ENCODE peak calls at places on chromosomes 7 and 10, in nine cellular contexts. One of them, this sample, is unnamed.

GRCh38 chr10:132264306-132264950 is 43.3 kb downstream of the STK32C start:
- DNase-seq in GM12892: no peak
- DNase-seq in K562: no peak
- DNase-seq in transverse colon: no peak
- DNase-seq in stomach: no peak
- DNase-seq in erythroblast: no peak
- DNase-seq in heart left ventricle: peak
- DNase-seq in adrenal gland: no peak
- DNase-seq in tibial nerve: no peak
- DNase-seq in this sample: no peak

GRCh38 chr10:108434818-108435217 is 1270.3 kb upstream of the SORCS1 start:
- DNase-seq in GM12892: no peak
- DNase-seq in K562: no peak
- DNase-seq in transverse colon: no peak
- DNase-seq in stomach: no peak
- DNase-seq in erythroblast: peak
- DNase-seq in heart left ventricle: no peak
- DNase-seq in adrenal gland: no peak
- DNase-seq in tibial nerve: no peak
- DNase-seq in this sample: no peak

GRCh38 chr10:31602541-31603244 is 283.7 kb downstream of the ZEB1 start:
- DNase-seq in GM12892: no peak
- DNase-seq in K562: no peak
- DNase-seq in transverse colon: peak
- DNase-seq in stomach: peak
- DNase-seq in erythroblast: peak
- DNase-seq in heart left ventricle: peak
- DNase-seq in adrenal gland: peak
- DNase-seq in tibial nerve: peak
- DNase-seq in this sample: no peak

GRCh38 chr10:51950371-51950995 is 251.1 kb upstream of the CSTF2T start:
- DNase-seq in GM12892: no peak
- DNase-seq in K562: no peak
- DNase-seq in transverse colon: no peak
- DNase-seq in stomach: no peak
- DNase-seq in erythroblast: no peak
- DNase-seq in heart left ventricle: peak
- DNase-seq in adrenal gland: no peak
- DNase-seq in tibial nerve: no peak
- DNase-seq in this sample: no peak

GRCh38 chr7:100167912-100168323 is 499 bp downstream of the GAL3ST4 start:
- DNase-seq in GM12892: no peak
- DNase-seq in K562: peak
- DNase-seq in transverse colon: peak
- DNase-seq in stomach: no peak
- DNase-seq in erythroblast: peak
- DNase-seq in heart left ventricle: peak
- DNase-seq in adrenal gland: no peak
- DNase-seq in tibial nerve: no peak
- DNase-seq in this sample: no peak

GRCh38 chr7:47586925-47587324 is 5.0 kb upstream of the TNS3 start:
- DNase-seq in GM12892: no peak
- DNase-seq in K562: no peak
- DNase-seq in transverse colon: no peak
- DNase-seq in stomach: no peak
- DNase-seq in erythroblast: no peak
- DNase-seq in heart left ventricle: no peak
- DNase-seq in adrenal gland: no peak
- DNase-seq in tibial nerve: no peak
- DNase-seq in this sample: no peak

GRCh38 chr10:1465421-1465902 is 271.9 kb downstream of the ADARB2 start:
- DNase-seq in GM12892: peak
- DNase-seq in K562: no peak
- DNase-seq in transverse colon: no peak
- DNase-seq in stomach: no peak
- DNase-seq in erythroblast: no peak
- DNase-seq in heart left ventricle: no peak
- DNase-seq in adrenal gland: no peak
- DNase-seq in tibial nerve: no peak
- DNase-seq in this sample: no peak

GRCh38 chr10:100115011-100115770 is 33.5 kb upstream of the CPN1 start:
- DNase-seq in GM12892: no peak
- DNase-seq in K562: no peak
- DNase-seq in transverse colon: no peak
- DNase-seq in stomach: no peak
- DNase-seq in erythroblast: no peak
- DNase-seq in heart left ventricle: no peak
- DNase-seq in adrenal gland: no peak
- DNase-seq in tibial nerve: no peak
- DNase-seq in this sample: no peak

GRCh38 chr7:39042706-39043105 is 65.0 kb downstream of the POU6F2 start:
- DNase-seq in GM12892: no peak
- DNase-seq in K562: no peak
- DNase-seq in transverse colon: no peak
- DNase-seq in stomach: no peak
- DNase-seq in erythroblast: no peak
- DNase-seq in heart left ventricle: no peak
- DNase-seq in adrenal gland: no peak
- DNase-seq in tibial nerve: no peak
- DNase-seq in this sample: no peak

GRCh38 chr7:73509463-73509862 is 12.6 kb downstream of the BAZ1B start:
- DNase-seq in GM12892: no peak
- DNase-seq in K562: no peak
- DNase-seq in transverse colon: no peak
- DNase-seq in stomach: no peak
- DNase-seq in erythroblast: no peak
- DNase-seq in heart left ventricle: no peak
- DNase-seq in adrenal gland: no peak
- DNase-seq in tibial nerve: no peak
- DNase-seq in this sample: no peak

GRCh38 chr7:7103343-7104313 is 78.7 kb upstream of the C1GALT1 start:
- DNase-seq in GM12892: peak
- DNase-seq in K562: peak
- DNase-seq in transverse colon: no peak
- DNase-seq in stomach: no peak
- DNase-seq in erythroblast: peak
- DNase-seq in heart left ventricle: no peak
- DNase-seq in adrenal gland: no peak
- DNase-seq in tibial nerve: no peak
- DNase-seq in this sample: peak

GRCh38 chr7:68752485-68752884 is 845.8 kb upstream of the AUTS2 start:
- DNase-seq in GM12892: no peak
- DNase-seq in K562: no peak
- DNase-seq in transverse colon: no peak
- DNase-seq in stomach: no peak
- DNase-seq in erythroblast: no peak
- DNase-seq in heart left ventricle: peak
- DNase-seq in adrenal gland: no peak
- DNase-seq in tibial nerve: peak
- DNase-seq in this sample: no peak
- TF ChIP-seq POLR2A in GM12892: no peak
- TF ChIP-seq POLR2A in K562: no peak
- TF ChIP-seq POLR2A in transverse colon: no peak
- TF ChIP-seq POLR2A in stomach: no peak
- TF ChIP-seq POLR2A in erythroblast: no peak
- TF ChIP-seq POLR2A in heart left ventricle: no peak
- TF ChIP-seq POLR2A in adrenal gland: no peak
- TF ChIP-seq POLR2A in tibial nerve: no peak
- TF ChIP-seq POLR2A in this sample: no peak

GRCh38 chr10:112262556-112262955 is 20.6 kb upstream of the TECTB start:
- DNase-seq in GM12892: no peak
- DNase-seq in K562: no peak
- DNase-seq in transverse colon: no peak
- DNase-seq in stomach: no peak
- DNase-seq in erythroblast: no peak
- DNase-seq in heart left ventricle: no peak
- DNase-seq in adrenal gland: no peak
- DNase-seq in tibial nerve: no peak
- DNase-seq in this sample: no peak

GRCh38 chr10:112258407-112258806 is 24.8 kb upstream of the TECTB start:
- DNase-seq in GM12892: no peak
- DNase-seq in K562: no peak
- DNase-seq in transverse colon: no peak
- DNase-seq in stomach: no peak
- DNase-seq in erythroblast: no peak
- DNase-seq in heart left ventricle: no peak
- DNase-seq in adrenal gland: no peak
- DNase-seq in tibial nerve: no peak
- DNase-seq in this sample: no peak

GRCh38 chr10:112260831-112261230 is 22.4 kb upstream of the TECTB start:
- DNase-seq in GM12892: no peak
- DNase-seq in K562: no peak
- DNase-seq in transverse colon: no peak
- DNase-seq in stomach: no peak
- DNase-seq in erythroblast: no peak
- DNase-seq in heart left ventricle: no peak
- DNase-seq in adrenal gland: no peak
- DNase-seq in tibial nerve: no peak
- DNase-seq in this sample: no peak

GRCh38 chr10:112259688-112260087 is 23.5 kb upstream of the TECTB start:
- DNase-seq in GM12892: no peak
- DNase-seq in K562: no peak
- DNase-seq in transverse colon: no peak
- DNase-seq in stomach: no peak
- DNase-seq in erythroblast: no peak
- DNase-seq in heart left ventricle: no peak
- DNase-seq in adrenal gland: no peak
- DNase-seq in tibial nerve: no peak
- DNase-seq in this sample: no peak

DNA sequence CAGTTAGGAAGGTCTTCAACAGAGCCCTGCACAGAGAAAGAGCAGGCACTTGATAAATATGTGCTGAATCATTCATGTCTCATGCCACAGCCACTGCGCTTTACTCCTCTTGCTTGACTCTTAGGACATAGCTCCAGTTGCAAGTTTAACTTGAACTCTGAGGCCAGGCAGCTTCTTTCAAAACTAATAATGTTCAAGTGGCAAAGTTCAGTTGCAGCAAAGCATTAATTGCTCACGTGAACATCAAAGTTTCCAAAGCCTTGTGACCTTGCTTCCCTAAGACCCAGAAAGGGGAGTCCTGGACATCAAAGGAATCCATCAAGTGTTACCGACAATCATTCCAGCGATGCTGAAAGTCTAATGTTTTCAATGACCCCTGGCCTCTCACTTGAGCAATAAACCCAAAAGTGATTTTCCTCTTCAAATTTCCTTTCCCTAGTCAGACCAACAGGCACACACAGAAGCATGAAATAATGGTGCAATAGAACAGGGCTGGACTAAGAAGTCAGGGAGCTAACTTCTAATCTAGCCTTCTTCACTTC is 21.8 kb upstream of the TECTB start:
- DNase-seq in GM12892: no peak
- DNase-seq in K562: no peak
- DNase-seq in transverse colon: no peak
- DNase-seq in stomach: no peak
- DNase-seq in erythroblast: peak
- DNase-seq in heart left ventricle: no peak
- DNase-seq in adrenal gland: peak
- DNase-seq in tibial nerve: peak
- DNase-seq in this sample: no peak
- TF ChIP-seq POLR2A in GM12892: no peak
- TF ChIP-seq POLR2A in K562: no peak
- TF ChIP-seq POLR2A in transverse colon: no peak
- TF ChIP-seq POLR2A in stomach: no peak
- TF ChIP-seq POLR2A in erythroblast: no peak
- TF ChIP-seq POLR2A in heart left ventricle: no peak
- TF ChIP-seq POLR2A in adrenal gland: no peak
- TF ChIP-seq POLR2A in tibial nerve: no peak
- TF ChIP-seq POLR2A in this sample: no peak

DNA sequence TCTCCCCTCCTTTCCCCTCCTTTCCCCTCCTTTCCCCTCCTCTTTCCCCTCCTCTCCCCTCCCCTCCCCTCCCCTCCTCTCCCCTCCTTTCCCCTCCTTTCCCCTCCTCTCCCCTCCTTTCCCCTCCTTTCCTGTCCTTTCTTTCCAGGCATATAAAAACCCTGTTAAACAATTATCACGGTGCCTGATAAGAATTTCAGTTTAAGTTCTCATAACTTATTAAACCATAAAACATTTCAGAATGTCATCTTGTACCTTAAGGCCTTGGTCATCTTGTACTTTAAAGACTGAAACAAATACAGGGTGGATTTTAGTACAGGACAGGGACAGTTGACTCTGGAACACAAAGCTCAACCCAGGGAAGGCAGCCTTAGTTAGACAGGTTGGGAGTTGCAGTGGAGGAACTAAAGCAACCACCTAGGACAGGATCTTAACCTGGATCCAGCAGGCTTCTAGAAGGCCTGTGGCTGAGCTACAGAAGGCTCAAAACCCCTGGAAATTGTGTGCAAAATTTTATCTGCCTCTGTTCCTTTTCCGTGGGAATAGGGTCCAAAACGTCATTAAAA is 1.2 kb downstream of the AGR3 start:
- DNase-seq in GM12892: no peak
- DNase-seq in K562: no peak
- DNase-seq in transverse colon: peak
- DNase-seq in stomach: no peak
- DNase-seq in erythroblast: no peak
- DNase-seq in heart left ventricle: no peak
- DNase-seq in adrenal gland: no peak
- DNase-seq in tibial nerve: no peak
- DNase-seq in this sample: no peak
- TF ChIP-seq POLR2A in GM12892: no peak
- TF ChIP-seq POLR2A in K562: no peak
- TF ChIP-seq POLR2A in transverse colon: peak
- TF ChIP-seq POLR2A in stomach: no peak
- TF ChIP-seq POLR2A in erythroblast: no peak
- TF ChIP-seq POLR2A in heart left ventricle: no peak
- TF ChIP-seq POLR2A in adrenal gland: no peak
- TF ChIP-seq POLR2A in tibial nerve: no peak
- TF ChIP-seq POLR2A in this sample: no peak

GRCh38 chr10:17229717-17229966 is 1.6 kb downstream of the VIM start:
- DNase-seq in GM12892: no peak
- DNase-seq in K562: no peak
- DNase-seq in transverse colon: no peak
- DNase-seq in stomach: no peak
- DNase-seq in erythroblast: no peak
- DNase-seq in heart left ventricle: no peak
- DNase-seq in adrenal gland: no peak
- DNase-seq in tibial nerve: no peak
- DNase-seq in this sample: no peak

GRCh38 chr10:17229967-17230682 is 2.1 kb downstream of the VIM start:
- DNase-seq in GM12892: peak
- DNase-seq in K562: peak
- DNase-seq in transverse colon: peak
- DNase-seq in stomach: peak
- DNase-seq in erythroblast: peak
- DNase-seq in heart left ventricle: peak
- DNase-seq in adrenal gland: peak
- DNase-seq in tibial nerve: peak
- DNase-seq in this sample: no peak

GRCh38 chr10:17228081-17229015 is at the start of gene VIM:
- DNase-seq in GM12892: peak
- DNase-seq in K562: peak
- DNase-seq in transverse colon: peak
- DNase-seq in stomach: peak
- DNase-seq in erythroblast: peak
- DNase-seq in heart left ventricle: peak
- DNase-seq in adrenal gland: peak
- DNase-seq in tibial nerve: peak
- DNase-seq in this sample: peak

GRCh38 chr10:17227367-17228080 is 517 bp upstream of the VIM start:
- DNase-seq in GM12892: peak
- DNase-seq in K562: no peak
- DNase-seq in transverse colon: no peak
- DNase-seq in stomach: no peak
- DNase-seq in erythroblast: peak
- DNase-seq in heart left ventricle: no peak
- DNase-seq in adrenal gland: no peak
- DNase-seq in tibial nerve: no peak
- DNase-seq in this sample: no peak

GRCh38 chr10:17229016-17229716 is 1.1 kb downstream of the VIM start:
- DNase-seq in GM12892: peak
- DNase-seq in K562: peak
- DNase-seq in transverse colon: peak
- DNase-seq in stomach: peak
- DNase-seq in erythroblast: peak
- DNase-seq in heart left ventricle: peak
- DNase-seq in adrenal gland: peak
- DNase-seq in tibial nerve: peak
- DNase-seq in this sample: peak
- TF ChIP-seq POLR2A in GM12892: peak
- TF ChIP-seq POLR2A in K562: peak
- TF ChIP-seq POLR2A in transverse colon: peak
- TF ChIP-seq POLR2A in stomach: no peak
- TF ChIP-seq POLR2A in erythroblast: no peak
- TF ChIP-seq POLR2A in heart left ventricle: peak
- TF ChIP-seq POLR2A in adrenal gland: peak
- TF ChIP-seq POLR2A in tibial nerve: peak
- TF ChIP-seq POLR2A in this sample: peak